ENCODE peak calls at places on chromosomes 13 and 19, in four cellular contexts. Q, R, C and X are unnamed samples.

GRCh38 chr13:23865898-23866297 is 23.3 kb downstream of the MIPEP start:
- DNase-seq in Q (no peak), R (no peak), C (no peak), X (no peak)

GRCh38 chr13:43569688-43570087 is 217.1 kb downstream of the ENOX1 start:
- DNase-seq in Q (no peak), C (no peak), R (no peak), X (no peak)

GRCh38 chr13:85236431-85236830 is 562.8 kb downstream of the SLITRK6 start:
- DNase-seq in R (no peak), C (no peak), Q (no peak), X (no peak)

GRCh38 chr19:58381460-58382220 is 810 bp upstream of the ZNF837 start:
- DNase-seq in C (no peak), R (no peak), Q (no peak), X (no peak)

GRCh38 chr13:37070145-37070695 is 10.7 kb upstream of the SUPT20H start:
- DNase-seq in C (no peak), R (no peak), Q (no peak), X (no peak)

GRCh38 chr19:47730910-47731309 is 14.4 kb upstream of the NOP53 start:
- DNase-seq in Q (no peak), R (no peak), C (no peak), X (no peak)

GRCh38 chr19:33819875-33820781 is 23.5 kb downstream of the KCTD15 start:
- DNase-seq in Q (peak; percentile 87), R (no peak), C (no peak), X (peak; percentile 53)

GRCh38 chr13:75425216-75426009 is 56.6 kb downstream of the TBC1D4 start:
- DNase-seq in C (no peak), R (no peak), Q (no peak), X (no peak)

GRCh38 chr19:49851456-49852259 is 699 bp downstream of the PTOV1 start:
- DNase-seq in Q (peak; percentile 68), C (no peak), R (no peak), X (no peak)

GRCh38 chr13:104477256-104477655 is 1411.0 kb upstream of the SLC10A2 start:
- DNase-seq in C (no peak), Q (no peak), R (no peak), X (no peak)

GRCh38 chr19:35138305-35138799 is 272 bp upstream of the FXYD1 start:
- DNase-seq in R (no peak), C (no peak), Q (no peak), X (no peak)

GRCh38 chr19:51698296-51698695 is 5.2 kb downstream of the SPACA6 start:
- DNase-seq in C (no peak), R (no peak), Q (no peak), X (no peak)

GRCh38 chr19:38023245-38023644 is 116.2 kb downstream of the SIPA1L3 start:
- DNase-seq in Q (no peak), R (no peak), C (no peak), X (no peak)

GRCh38 chr13:98297043-98297442 is 120.0 kb upstream of the RNF113B start:
- DNase-seq in R (no peak), Q (no peak), C (no peak), X (no peak)

GRCh38 chr13:98586400-98587144 is 9.7 kb upstream of the STK24 start:
- DNase-seq in Q (no peak), R (no peak), C (no peak), X (peak; percentile 39)

GRCh38 chr13:99796175-99796819 is 175.3 kb downstream of the ZIC5 start:
- DNase-seq in R (no peak), C (no peak), Q (peak; percentile 33), X (peak; percentile 29)

GRCh38 chr13:99756281-99756680 is 215.3 kb downstream of the ZIC5 start:
- DNase-seq in Q (no peak), R (no peak), C (no peak), X (peak; percentile 10)

GRCh38 chr13:93244918-93245280 is 18.3 kb downstream of the GPC6 start:
- DNase-seq in C (no peak), Q (no peak), R (no peak), X (no peak)

GRCh38 chr19:51137812-51138425 is 4.2 kb upstream of the SIGLEC7 start:
- DNase-seq in R (no peak), Q (no peak), C (no peak), X (no peak)

GRCh38 chr19:14073232-14073924 is 792 bp downstream of the MISP3 start:
- DNase-seq in C (no peak), Q (peak; percentile 84), R (no peak), X (no peak)

GRCh38 chr19:55208880-55209429 is 346 bp downstream of the PTPRH start:
- DNase-seq in Q (peak; percentile 10), C (no peak), R (no peak), X (no peak)

GRCh38 chr19:6481541-6482342 is at the start of gene DENND1C:
- DNase-seq in Q (peak; percentile 75), R (no peak), C (no peak), X (peak; percentile 47)

GRCh38 chr19:36973021-36973843 is 57.1 kb downstream of the ZNF568 start:
- DNase-seq in Q (peak; percentile 25), C (peak; percentile 74), R (no peak), X (no peak)

GRCh38 chr13:44516771-44517170 is 59.4 kb downstream of the TSC22D1 start:
- DNase-seq in Q (no peak), C (no peak), R (peak; percentile 13), X (no peak)

GRCh38 chr19:35991731-35992450 is 3.1 kb upstream of the SDHAF1 start:
- DNase-seq in C (no peak), R (no peak), Q (no peak), X (no peak)

DNA sequence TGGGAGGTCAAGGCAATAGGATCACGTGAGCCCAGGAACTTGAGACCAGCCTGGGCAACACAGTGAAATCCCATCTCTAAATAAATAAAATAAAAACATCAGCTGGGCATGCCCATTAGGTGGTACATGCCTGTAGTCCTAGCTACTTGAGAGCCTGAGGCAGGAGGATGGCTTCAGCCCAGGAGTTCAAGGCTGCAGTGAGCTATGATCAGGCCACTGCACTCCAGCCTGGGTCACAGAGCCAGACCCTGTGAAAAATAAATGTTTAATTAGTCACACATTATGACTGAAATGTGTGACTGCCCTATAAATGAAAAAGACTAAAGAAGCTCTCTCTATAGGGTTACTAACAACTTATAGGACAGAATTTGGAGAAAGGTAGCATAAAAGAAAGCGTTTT is 37.7 kb downstream of the USP12 start:
- DNase-seq in C (no peak), Q (no peak), R (no peak), X (no peak)
- H3K79me2 ChIP-seq in C (peaks cover 99% of the 10 kb centered on the region), Q (peaks cover 95% of the 10 kb centered on the region), R (peaks cover 94% of the 10 kb centered on the region), X (peaks cover 75% of the 10 kb centered on the region)

GRCh38 chr13:110559986-110560385 is 1.5 kb downstream of the RAB20 start:
- DNase-seq in Q (no peak), C (no peak), R (no peak), X (no peak)

GRCh38 chr13:110562696-110563462 is 1.4 kb upstream of the RAB20 start:
- DNase-seq in C (no peak), R (no peak), Q (no peak), X (peak; percentile 59)

GRCh38 chr13:110560606-110561334 is 752 bp downstream of the RAB20 start:
- DNase-seq in Q (peak; percentile 35), C (no peak), R (no peak), X (peak; percentile 49)

GRCh38 chr13:110563463-110563774 is 1.9 kb upstream of the RAB20 start:
- DNase-seq in R (no peak), Q (no peak), C (no peak), X (no peak)

DNA sequence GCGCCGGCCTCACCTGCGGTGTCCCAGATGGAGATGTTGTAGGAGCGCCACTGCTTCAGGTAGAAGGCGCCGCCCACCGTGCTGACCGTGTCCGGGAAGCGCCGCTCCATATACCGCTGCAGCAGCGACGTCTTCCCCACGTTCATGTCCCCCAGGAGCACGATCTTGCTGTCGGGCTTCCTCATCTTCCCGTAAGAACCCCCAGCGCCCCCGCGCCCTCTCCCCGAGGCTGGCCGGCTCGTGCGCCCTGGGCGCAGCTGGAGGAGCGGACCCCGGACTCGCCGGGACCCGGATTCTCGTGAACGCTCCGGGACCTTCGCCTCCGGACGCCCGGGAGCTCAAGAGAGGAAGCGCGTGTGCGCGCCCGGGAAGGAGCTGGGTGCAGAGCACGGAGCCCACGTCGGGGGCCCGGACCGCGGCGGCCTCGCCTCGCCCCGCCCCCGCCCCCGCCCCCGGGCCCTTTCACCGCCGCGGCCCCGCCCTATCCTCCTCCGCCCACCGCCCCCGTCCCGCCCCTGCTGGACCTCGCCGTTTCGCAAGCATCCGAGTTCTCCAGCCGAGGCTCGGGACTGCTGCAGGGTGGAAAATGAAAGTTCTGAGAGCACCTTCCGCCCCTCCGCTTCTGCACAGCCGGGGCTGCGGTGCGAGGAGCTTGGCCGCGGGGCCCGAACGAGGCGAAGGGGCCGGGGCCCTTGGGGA is at the start of gene RAB20:
- DNase-seq in R (peak; percentile 38), C (no peak), Q (peak; percentile 86), X (peak; percentile 80)
- TF ChIP-seq POLR2A in R (peak; percentile 45), C (no peak), Q (peak; percentile 34), X (peak; percentile 65)

DNA sequence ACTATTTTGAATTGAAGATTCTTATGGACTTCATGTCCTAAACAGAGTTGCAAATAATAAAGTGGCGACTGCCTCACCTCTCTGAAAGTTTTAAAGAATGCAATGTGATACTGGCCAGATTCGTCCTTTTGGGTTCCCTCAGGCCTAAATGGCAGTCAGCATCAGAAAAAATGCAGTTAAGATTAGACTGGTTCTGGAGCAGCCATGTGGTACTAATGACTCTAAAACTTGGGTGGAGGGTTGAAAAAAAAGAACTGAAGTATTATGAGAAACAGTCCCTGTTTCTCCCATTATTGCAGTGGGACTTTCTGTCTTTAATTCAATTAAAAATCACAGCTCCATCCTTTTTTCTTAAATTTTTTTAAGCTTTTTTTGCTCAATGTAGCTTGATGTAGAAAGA is 37.3 kb downstream of the WDFY2 start:
- DNase-seq in C (no peak), R (no peak), Q (no peak), X (no peak)
- H3K79me2 ChIP-seq in C (peaks cover 96% of the 10 kb centered on the region), R (no peaks in the 10 kb centered on the region), Q (no peaks in the 10 kb centered on the region), X (peaks cover 78% of the 10 kb centered on the region)

GRCh38 chr13:109785141-109785891 is 1.1 kb downstream of the IRS2 start:
- DNase-seq in Q (no peak), C (no peak), R (no peak), X (no peak)
- TF ChIP-seq POLR2A in Q (no peak), C (no peak), R (no peak), X (no peak)

DNA sequence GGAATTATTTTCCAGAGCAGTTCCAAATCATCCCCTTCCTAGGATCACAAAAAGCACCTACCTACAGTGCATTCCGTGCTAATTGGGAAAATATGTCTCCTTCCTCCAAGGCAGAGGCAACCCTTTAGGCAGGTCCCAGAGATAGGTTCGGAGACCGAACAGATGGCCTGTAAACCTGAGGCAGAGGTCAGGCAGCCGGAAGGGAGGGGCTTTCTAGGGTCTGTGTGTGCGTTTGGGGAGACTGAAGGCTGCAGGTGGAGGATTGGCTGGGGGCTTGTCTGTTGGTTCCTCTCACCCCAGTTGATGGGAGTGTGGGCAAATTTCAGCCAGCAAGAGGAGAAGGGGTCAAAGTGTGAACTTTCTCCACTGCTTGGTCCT is 7.1 kb downstream of the KCNN4 start:
- DNase-seq in Q (peak; percentile 85), C (no peak), R (no peak), X (no peak)
- H3K79me2 ChIP-seq in Q (peaks cover 62% of the 10 kb centered on the region), C (no peaks in the 10 kb centered on the region), R (peaks cover 65% of the 10 kb centered on the region), X (no peaks in the 10 kb centered on the region)